ENCODE peak calls at places on chromosomes 6 and 20, in six cellular contexts. One of them, this sample, is unnamed.
A peak's percentile ranks its signal among the peaks of the same experiment; 100 is the strongest.

GRCh38 chr6:134619789-134620188 is 301.9 kb upstream of the SGK1 start:
- DNase-seq in choroid plexus epithelial cell: peak; percentile 91
- DNase-seq in fibroblast of lung: peak; percentile 89
- DNase-seq in foreskin fibroblast: peak; percentile 68
- DNase-seq in psoas muscle: no peak
- DNase-seq in ascending aorta: no peak
- DNase-seq in this sample: peak; percentile 84

GRCh38 chr6:107409942-107410341 is 49.4 kb downstream of the PDSS2 start:
- DNase-seq in ascending aorta: no peak
- DNase-seq in choroid plexus epithelial cell: no peak
- DNase-seq in fibroblast of lung: no peak
- DNase-seq in psoas muscle: no peak
- DNase-seq in foreskin fibroblast: no peak
- DNase-seq in this sample: no peak

GRCh38 chr20:2172305-2173175 is 70.9 kb downstream of the STK35 start:
- DNase-seq in fibroblast of lung: peak; percentile 25
- DNase-seq in choroid plexus epithelial cell: peak; percentile 69
- DNase-seq in foreskin fibroblast: peak; percentile 30
- DNase-seq in ascending aorta: no peak
- DNase-seq in psoas muscle: peak; percentile 82
- DNase-seq in this sample: peak; percentile 38

GRCh38 chr6:19472168-19472567 is 365.0 kb upstream of the ID4 start:
- DNase-seq in fibroblast of lung: peak; percentile 98
- DNase-seq in foreskin fibroblast: peak; percentile 48
- DNase-seq in ascending aorta: no peak
- DNase-seq in psoas muscle: no peak
- DNase-seq in choroid plexus epithelial cell: peak; percentile 100
- DNase-seq in this sample: peak; percentile 99

GRCh38 chr20:44409132-44409600 is 53.7 kb downstream of the HNF4A start:
- DNase-seq in foreskin fibroblast: peak; percentile 5
- DNase-seq in ascending aorta: no peak
- DNase-seq in fibroblast of lung: peak; percentile 95
- DNase-seq in psoas muscle: no peak
- DNase-seq in choroid plexus epithelial cell: peak; percentile 23
- DNase-seq in this sample: peak; percentile 20

GRCh38 chr6:71602385-71602949 is 283.9 kb upstream of the RIMS1 start:
- DNase-seq in fibroblast of lung: peak; percentile 95
- DNase-seq in psoas muscle: no peak
- DNase-seq in choroid plexus epithelial cell: no peak
- DNase-seq in foreskin fibroblast: no peak
- DNase-seq in ascending aorta: no peak
- DNase-seq in this sample: no peak

GRCh38 chr20:63165538-63166422 is 50.2 kb downstream of the YTHDF1 start:
- DNase-seq in foreskin fibroblast: no peak
- DNase-seq in psoas muscle: peak; percentile 31
- DNase-seq in choroid plexus epithelial cell: no peak
- DNase-seq in ascending aorta: no peak
- DNase-seq in fibroblast of lung: no peak
- DNase-seq in this sample: no peak

GRCh38 chr6:29791162-29791561 is 36.5 kb upstream of the HLA-G start:
- DNase-seq in foreskin fibroblast: no peak
- DNase-seq in ascending aorta: no peak
- DNase-seq in choroid plexus epithelial cell: peak; percentile 5
- DNase-seq in fibroblast of lung: no peak
- DNase-seq in psoas muscle: no peak
- DNase-seq in this sample: no peak

GRCh38 chr6:5728726-5729434 is 277.8 kb downstream of the NRN1 start:
- DNase-seq in fibroblast of lung: peak; percentile 78
- DNase-seq in psoas muscle: no peak
- DNase-seq in foreskin fibroblast: peak; percentile 32
- DNase-seq in ascending aorta: no peak
- DNase-seq in choroid plexus epithelial cell: peak; percentile 10
- DNase-seq in this sample: no peak

GRCh38 chr6:36873612-36874011 is 991 bp downstream of the PPIL1 start:
- DNase-seq in fibroblast of lung: no peak
- DNase-seq in foreskin fibroblast: no peak
- DNase-seq in ascending aorta: no peak
- DNase-seq in choroid plexus epithelial cell: peak; percentile 9
- DNase-seq in psoas muscle: no peak
- DNase-seq in this sample: no peak

GRCh38 chr6:36650848-36651247 is 27.7 kb upstream of the CDKN1A start:
- DNase-seq in foreskin fibroblast: no peak
- DNase-seq in psoas muscle: no peak
- DNase-seq in ascending aorta: no peak
- DNase-seq in fibroblast of lung: no peak
- DNase-seq in choroid plexus epithelial cell: no peak
- DNase-seq in this sample: no peak

GRCh38 chr6:133804263-133804662 is 84.7 kb upstream of the TCF21 start:
- DNase-seq in fibroblast of lung: peak; percentile 62
- DNase-seq in foreskin fibroblast: no peak
- DNase-seq in ascending aorta: no peak
- DNase-seq in choroid plexus epithelial cell: peak; percentile 49
- DNase-seq in psoas muscle: no peak
- DNase-seq in this sample: peak; percentile 22

GRCh38 chr6:56729719-56730118 is 87.0 kb upstream of the DST start:
- DNase-seq in ascending aorta: no peak
- DNase-seq in fibroblast of lung: peak; percentile 90
- DNase-seq in choroid plexus epithelial cell: peak; percentile 47
- DNase-seq in psoas muscle: no peak
- DNase-seq in foreskin fibroblast: peak; percentile 82
- DNase-seq in this sample: peak; percentile 73

GRCh38 chr6:35624341-35625070 is 64.2 kb downstream of the FKBP5 start:
- DNase-seq in foreskin fibroblast: peak; percentile 13
- DNase-seq in psoas muscle: no peak
- DNase-seq in choroid plexus epithelial cell: peak; percentile 57
- DNase-seq in fibroblast of lung: no peak
- DNase-seq in ascending aorta: no peak
- DNase-seq in this sample: no peak

GRCh38 chr6:169824848-169825557 is 73.6 kb downstream of the ERMARD start:
- DNase-seq in foreskin fibroblast: no peak
- DNase-seq in psoas muscle: no peak
- DNase-seq in choroid plexus epithelial cell: no peak
- DNase-seq in ascending aorta: no peak
- DNase-seq in fibroblast of lung: no peak
- DNase-seq in this sample: no peak

GRCh38 chr6:93423542-93423941 is 4.2 kb upstream of the EPHA7 start:
- DNase-seq in psoas muscle: no peak
- DNase-seq in fibroblast of lung: peak; percentile 37
- DNase-seq in choroid plexus epithelial cell: peak; percentile 65
- DNase-seq in ascending aorta: no peak
- DNase-seq in foreskin fibroblast: no peak
- DNase-seq in this sample: peak; percentile 49

GRCh38 chr20:59703046-59703445 is 98.7 kb downstream of the PHACTR3 start:
- DNase-seq in choroid plexus epithelial cell: no peak
- DNase-seq in ascending aorta: no peak
- DNase-seq in foreskin fibroblast: no peak
- DNase-seq in psoas muscle: no peak
- DNase-seq in fibroblast of lung: no peak
- DNase-seq in this sample: no peak

GRCh38 chr6:150228067-150228733 is 85.4 kb downstream of the PPP1R14C start:
- DNase-seq in fibroblast of lung: peak; percentile 41
- DNase-seq in ascending aorta: no peak
- DNase-seq in foreskin fibroblast: no peak
- DNase-seq in choroid plexus epithelial cell: no peak
- DNase-seq in psoas muscle: no peak
- DNase-seq in this sample: no peak

GRCh38 chr6:21828689-21829088 is 235.1 kb downstream of the SOX4 start:
- DNase-seq in fibroblast of lung: no peak
- DNase-seq in choroid plexus epithelial cell: no peak
- DNase-seq in foreskin fibroblast: no peak
- DNase-seq in psoas muscle: no peak
- DNase-seq in ascending aorta: no peak
- DNase-seq in this sample: no peak

GRCh38 chr6:13664703-13665352 is 46.8 kb downstream of the RANBP9 start:
- DNase-seq in fibroblast of lung: peak; percentile 28
- DNase-seq in ascending aorta: no peak
- DNase-seq in choroid plexus epithelial cell: no peak
- DNase-seq in foreskin fibroblast: peak; percentile 16
- DNase-seq in psoas muscle: no peak
- DNase-seq in this sample: no peak

GRCh38 chr6:168037242-168037641 is 39.8 kb downstream of the KIF25 start:
- DNase-seq in fibroblast of lung: no peak
- DNase-seq in psoas muscle: no peak
- DNase-seq in choroid plexus epithelial cell: no peak
- DNase-seq in ascending aorta: no peak
- DNase-seq in foreskin fibroblast: no peak
- DNase-seq in this sample: no peak

GRCh38 chr20:13220857-13221297 is at the start of gene ISM1:
- DNase-seq in ascending aorta: no peak
- DNase-seq in fibroblast of lung: peak; percentile 2
- DNase-seq in choroid plexus epithelial cell: no peak
- DNase-seq in foreskin fibroblast: no peak
- DNase-seq in psoas muscle: peak; percentile 56
- DNase-seq in this sample: no peak

GRCh38 chr6:56250266-56250665 is 2.9 kb upstream of the COL21A1 start:
- DNase-seq in foreskin fibroblast: no peak
- DNase-seq in choroid plexus epithelial cell: no peak
- DNase-seq in fibroblast of lung: no peak
- DNase-seq in ascending aorta: no peak
- DNase-seq in psoas muscle: no peak
- DNase-seq in this sample: no peak

GRCh38 chr6:38715016-38715809 is at the start of gene DNAH8:
- DNase-seq in choroid plexus epithelial cell: no peak
- DNase-seq in foreskin fibroblast: no peak
- DNase-seq in ascending aorta: no peak
- DNase-seq in psoas muscle: no peak
- DNase-seq in fibroblast of lung: peak; percentile 18
- DNase-seq in this sample: no peak

GRCh38 chr6:6604015-6604414 is 15.5 kb downstream of the LY86 start:
- DNase-seq in foreskin fibroblast: no peak
- DNase-seq in choroid plexus epithelial cell: no peak
- DNase-seq in ascending aorta: no peak
- DNase-seq in psoas muscle: no peak
- DNase-seq in fibroblast of lung: no peak
- DNase-seq in this sample: no peak

GRCh38 chr20:58550661-58551060 is 35.5 kb upstream of the APCDD1L start:
- DNase-seq in fibroblast of lung: peak; percentile 99
- DNase-seq in psoas muscle: no peak
- DNase-seq in choroid plexus epithelial cell: peak; percentile 96
- DNase-seq in foreskin fibroblast: peak; percentile 40
- DNase-seq in ascending aorta: no peak
- DNase-seq in this sample: peak; percentile 77

GRCh38 chr20:47205577-47206123 is 150.8 kb downstream of the ZMYND8 start:
- DNase-seq in foreskin fibroblast: peak; percentile 81
- DNase-seq in ascending aorta: no peak
- DNase-seq in psoas muscle: peak; percentile 85
- DNase-seq in fibroblast of lung: peak; percentile 78
- DNase-seq in choroid plexus epithelial cell: peak; percentile 88
- DNase-seq in this sample: peak; percentile 77

GRCh38 chr6:168049681-168050224 is 29.3 kb downstream of the FRMD1 start:
- DNase-seq in psoas muscle: no peak
- DNase-seq in ascending aorta: no peak
- DNase-seq in foreskin fibroblast: no peak
- DNase-seq in fibroblast of lung: no peak
- DNase-seq in choroid plexus epithelial cell: no peak
- DNase-seq in this sample: no peak

GRCh38 chr20:33076662-33077398 is 2.6 kb upstream of the BPIFB4 start:
- DNase-seq in fibroblast of lung: no peak
- DNase-seq in ascending aorta: no peak
- DNase-seq in choroid plexus epithelial cell: peak; percentile 9
- DNase-seq in psoas muscle: no peak
- DNase-seq in foreskin fibroblast: no peak
- DNase-seq in this sample: no peak
- TF ChIP-seq CTCF in fibroblast of lung: peak; percentile 10
- TF ChIP-seq CTCF in ascending aorta: no peak
- TF ChIP-seq CTCF in choroid plexus epithelial cell: peak; percentile 47
- TF ChIP-seq CTCF in psoas muscle: peak; percentile 8
- TF ChIP-seq CTCF in foreskin fibroblast: no peak
- TF ChIP-seq CTCF in this sample: peak; percentile 54

GRCh38 chr20:50815162-50815989 is 20.5 kb downstream of the BCAS4 start:
- DNase-seq in fibroblast of lung: peak; percentile 81
- DNase-seq in ascending aorta: no peak
- DNase-seq in choroid plexus epithelial cell: peak; percentile 69
- DNase-seq in psoas muscle: no peak
- DNase-seq in foreskin fibroblast: peak; percentile 90
- DNase-seq in this sample: peak; percentile 66

GRCh38 chr20:50813801-50814200 is 18.9 kb downstream of the BCAS4 start:
- DNase-seq in foreskin fibroblast: no peak
- DNase-seq in ascending aorta: no peak
- DNase-seq in fibroblast of lung: no peak
- DNase-seq in psoas muscle: no peak
- DNase-seq in choroid plexus epithelial cell: no peak
- DNase-seq in this sample: no peak

GRCh38 chr20:50817776-50818172 is 22.9 kb downstream of the BCAS4 start:
- DNase-seq in fibroblast of lung: no peak
- DNase-seq in foreskin fibroblast: no peak
- DNase-seq in psoas muscle: no peak
- DNase-seq in choroid plexus epithelial cell: no peak
- DNase-seq in ascending aorta: no peak
- DNase-seq in this sample: no peak

GRCh38 chr20:50813101-50813643 is 18.3 kb downstream of the BCAS4 start:
- DNase-seq in psoas muscle: no peak
- DNase-seq in fibroblast of lung: no peak
- DNase-seq in choroid plexus epithelial cell: no peak
- DNase-seq in foreskin fibroblast: no peak
- DNase-seq in ascending aorta: no peak
- DNase-seq in this sample: no peak

DNA sequence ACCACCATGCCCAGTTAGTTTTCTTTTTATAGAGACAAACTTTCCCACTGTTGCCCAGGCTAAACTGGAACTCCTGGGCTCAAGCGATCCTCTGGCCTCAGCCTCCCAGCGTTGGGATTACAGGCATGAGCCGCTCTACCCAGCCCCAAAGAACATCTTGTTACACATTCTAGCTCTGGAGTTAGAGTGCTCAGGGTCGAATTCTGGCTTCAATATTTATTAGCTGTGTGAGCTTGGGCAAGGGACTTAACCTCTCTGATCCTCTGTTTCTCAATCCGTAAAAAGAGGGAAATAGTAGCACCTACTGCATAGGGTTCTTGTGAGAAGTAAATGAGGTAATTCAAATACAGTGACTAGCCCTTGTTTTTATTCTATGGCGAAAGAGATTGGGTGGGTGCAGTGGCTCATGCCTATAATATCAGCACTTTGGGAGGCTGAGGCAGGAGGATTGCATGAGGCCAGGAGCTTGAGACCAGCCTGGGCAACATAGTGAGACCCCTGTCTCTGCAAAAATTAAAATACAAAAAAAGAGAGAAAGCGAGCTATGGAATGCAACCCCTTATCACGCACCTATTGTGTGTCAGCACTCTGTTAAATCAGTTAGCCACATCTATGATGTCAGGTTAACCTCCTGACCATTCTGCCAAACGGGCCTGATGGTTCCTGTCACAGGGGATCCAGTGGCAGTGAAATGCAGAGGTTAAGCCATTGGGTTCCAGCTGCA is 19.7 kb downstream of the BCAS4 start:
- DNase-seq in ascending aorta: no peak
- DNase-seq in choroid plexus epithelial cell: no peak
- DNase-seq in fibroblast of lung: no peak
- DNase-seq in psoas muscle: no peak
- DNase-seq in foreskin fibroblast: no peak
- DNase-seq in this sample: no peak
- H3K4me3 ChIP-seq in ascending aorta: no peak overlapping the region
- H3K4me3 ChIP-seq in choroid plexus epithelial cell: no peak overlapping the region
- H3K4me3 ChIP-seq in fibroblast of lung: no peak overlapping the region
- H3K4me3 ChIP-seq in psoas muscle: no peak overlapping the region
- H3K4me3 ChIP-seq in foreskin fibroblast: no peak overlapping the region
- H3K4me3 ChIP-seq in this sample: no peak overlapping the region

GRCh38 chr6:31575335-31575901 is at the start of gene TNF:
- DNase-seq in choroid plexus epithelial cell: no peak
- DNase-seq in ascending aorta: no peak
- DNase-seq in psoas muscle: peak; percentile 71
- DNase-seq in fibroblast of lung: no peak
- DNase-seq in foreskin fibroblast: no peak
- DNase-seq in this sample: no peak
- TF ChIP-seq CTCF in choroid plexus epithelial cell: no peak
- TF ChIP-seq CTCF in ascending aorta: no peak
- TF ChIP-seq CTCF in psoas muscle: no peak
- TF ChIP-seq CTCF in fibroblast of lung: no peak
- TF ChIP-seq CTCF in foreskin fibroblast: no peak
- TF ChIP-seq CTCF in this sample: no peak

GRCh38 chr6:43481075-43481474 is 3.7 kb downstream of the TJAP1 start:
- DNase-seq in psoas muscle: no peak
- DNase-seq in foreskin fibroblast: no peak
- DNase-seq in ascending aorta: no peak
- DNase-seq in choroid plexus epithelial cell: peak; percentile 44
- DNase-seq in fibroblast of lung: no peak
- DNase-seq in this sample: no peak
- H3K4me3 ChIP-seq in psoas muscle: no peak overlapping the region
- H3K4me3 ChIP-seq in foreskin fibroblast: no peak overlapping the region
- H3K4me3 ChIP-seq in ascending aorta: no peak overlapping the region
- H3K4me3 ChIP-seq in choroid plexus epithelial cell: no peak overlapping the region
- H3K4me3 ChIP-seq in fibroblast of lung: no peak overlapping the region
- H3K4me3 ChIP-seq in this sample: no peak overlapping the region

This sample was measured in brain microvascular endothelial cell.